ENCODE peak calls at places on chromosomes 16 and 17, in five cellular contexts. W is NCI-H345, D is neuronal stem cell, B is sigmoid colon, V is transverse colon. F is an unnamed sample.

GRCh38 chr17:35376245-35376644 is 2.8 kb upstream of the SLFN11 start:
- DNase-seq in W (no peak), D (no peak), B (no peak), V (no peak), F (no peak)

GRCh38 chr16:77157773-77158172 is 33.2 kb upstream of the MON1B start:
- DNase-seq in W (no peak), D (no peak), B (no peak), V (no peak), F (no peak)

GRCh38 chr17:75854881-75855309 is 240 bp downstream of the WBP2 start:
- DNase-seq in W (no peak), D (no peak), B (no peak), V (no peak), F (no peak)

GRCh38 chr16:48201515-48202201 is 42.4 kb upstream of the LONP2 start:
- DNase-seq in W (no peak), D (no peak), B (no peak), V (no peak), F (no peak)

GRCh38 chr17:82300707-82301270 is 16.6 kb downstream of the CD7 start:
- DNase-seq in W (peak), D (no peak), B (peak), V (peak), F (peak)

GRCh38 chr16:14232106-14232890 is 161.2 kb downstream of the MRTFB start:
- DNase-seq in W (peak), D (no peak), B (no peak), V (no peak), F (no peak)

GRCh38 chr17:6446516-6447100 is 2.4 kb downstream of the PIMREG start:
- DNase-seq in W (no peak), D (no peak), B (no peak), V (no peak), F (no peak)

GRCh38 chr17:9036336-9036735 is 15.0 kb downstream of the NTN1 start:
- DNase-seq in W (no peak), D (no peak), B (no peak), V (no peak), F (no peak)

GRCh38 chr16:4327782-4328579 is 12.1 kb downstream of the GLIS2 start:
- DNase-seq in W (no peak), D (peak), B (peak), V (peak), F (no peak)

GRCh38 chr17:82383411-82383810 is 11.8 kb downstream of the UTS2R start:
- DNase-seq in W (peak), D (no peak), B (no peak), V (no peak), F (no peak)

GRCh38 chr17:70521821-70522256 is 352.5 kb downstream of the KCNJ2 start:
- DNase-seq in W (peak), D (no peak), B (no peak), V (peak), F (no peak)

GRCh38 chr16:58419241-58420012 is 27.2 kb downstream of the GINS3 start:
- DNase-seq in W (no peak), D (peak), B (no peak), V (no peak), F (no peak)

GRCh38 chr16:88287219-88287618 is 95.5 kb upstream of the ZNF469 start:
- DNase-seq in W (no peak), D (no peak), B (no peak), V (no peak), F (no peak)

GRCh38 chr17:82917656-82918345 is 78.0 kb upstream of the ZNF750 start:
- DNase-seq in W (no peak), D (no peak), B (no peak), V (no peak), F (no peak)

GRCh38 chr16:85369741-85370528 is 243.2 kb upstream of the GSE1 start:
- DNase-seq in W (peak), D (peak), B (peak), V (peak), F (peak)

GRCh38 chr17:33469911-33470310 is 176.8 kb upstream of the ASIC2 start:
- DNase-seq in W (no peak), D (no peak), B (no peak), V (peak), F (no peak)

GRCh38 chr17:82933006-82933310 is 93.1 kb upstream of the ZNF750 start:
- DNase-seq in W (no peak), D (no peak), B (peak), V (no peak), F (no peak)

GRCh38 chr17:48438662-48439061 is 8.6 kb upstream of the SKAP1 start:
- DNase-seq in W (no peak), D (no peak), B (no peak), V (no peak), F (no peak)

GRCh38 chr16:74521691-74522090 is 85.2 kb downstream of the GLG1 start:
- DNase-seq in W (no peak), D (no peak), B (no peak), V (no peak), F (no peak)

GRCh38 chr17:17815436-17816200 is 21.2 kb downstream of the SREBF1 start:
- DNase-seq in W (no peak), D (no peak), B (no peak), V (no peak), F (no peak)

GRCh38 chr16:18800674-18801196 is 614 bp downstream of the ARL6IP1 start:
- DNase-seq in W (no peak), D (peak), B (no peak), V (peak), F (no peak)

GRCh38 chr17:58541249-58541648 is 26.8 kb upstream of the MTMR4 start:
- DNase-seq in W (no peak), D (no peak), B (no peak), V (no peak), F (no peak)

GRCh38 chr16:7505495-7505894 is 172.8 kb downstream of the RBFOX1 start:
- DNase-seq in W (no peak), D (no peak), B (no peak), V (no peak), F (no peak)

GRCh38 chr16:9047689-9048301 is 43.6 kb upstream of the HAPSTR1 start:
- DNase-seq in W (peak), D (peak), B (peak), V (peak), F (no peak)

GRCh38 chr17:1379930-1380313 is 20.1 kb downstream of the YWHAE start:
- DNase-seq in W (no peak), D (no peak), B (no peak), V (no peak), F (no peak)

GRCh38 chr16:592518-593306 is 2.8 kb downstream of the RAB40C start:
- DNase-seq in W (peak), D (no peak), B (peak), V (peak), F (peak)

GRCh38 chr16:15970202-15970601 is 20.8 kb downstream of the ABCC1 start:
- DNase-seq in W (no peak), D (no peak), B (no peak), V (no peak), F (no peak)

GRCh38 chr16:83913234-83913633 is 14.3 kb downstream of the MLYCD start:
- DNase-seq in W (no peak), D (no peak), B (peak), V (no peak), F (no peak)

GRCh38 chr16:23069844-23070243 is 79.4 kb downstream of the USP31 start:
- DNase-seq in W (no peak), D (no peak), B (no peak), V (no peak), F (no peak)

GRCh38 chr17:44331249-44331760 is 6.7 kb upstream of the SLC25A39 start:
- DNase-seq in W (peak), D (peak), B (no peak), V (peak), F (peak)

GRCh38 chr16:24977673-24978065 is 37.5 kb downstream of the ARHGAP17 start:
- DNase-seq in W (no peak), D (no peak), B (no peak), V (no peak), F (no peak)

GRCh38 chr16:85084841-85085535 is 27.3 kb downstream of the CIBAR2 start:
- DNase-seq in W (no peak), D (no peak), B (no peak), V (no peak), F (no peak)

GRCh38 chr16:67525176-67525860 is 3.3 kb upstream of the RIPOR1 start:
- DNase-seq in W (no peak), D (no peak), B (no peak), V (no peak), F (no peak)

F was measured in NCI-H526 treated with DMSO at 0.1 percent for 48 hours.